ENCODE peak calls at places on chromosomes 16 and 17, in five cellular contexts. E is heart left ventricle, B is breast epithelium, D is pancreas, R is lung. Q is an unnamed sample.

GRCh38 chr17:18947866-18948265 is 4.1 kb upstream of the SLC5A10 start:
- DNase-seq in E (no peak), B (no peak), D (no peak), R (no peak), Q (no peak)

GRCh38 chr16:88316941-88317618 is 65.7 kb upstream of the ZNF469 start:
- DNase-seq in E (no peak), B (no peak), D (no peak), R (no peak), Q (no peak)

GRCh38 chr16:79758615-79759346 is 158.2 kb upstream of the MAF start:
- DNase-seq in E (no peak), B (no peak), D (no peak), R (no peak), Q (no peak)

GRCh38 chr17:42200702-42201101 is 6.4 kb upstream of the GHDC start:
- DNase-seq in E (peak; percentile 57), B (no peak), D (peak; percentile 79), R (no peak), Q (peak; percentile 65)

GRCh38 chr17:78358538-78359215 is 1.2 kb downstream of the SOCS3 start:
- DNase-seq in E (no peak), B (no peak), D (no peak), R (no peak), Q (no peak)

GRCh38 chr16:87327798-87328495 is 10.8 kb upstream of the C16orf95 start:
- DNase-seq in E (no peak), B (no peak), D (no peak), R (no peak), Q (no peak)

GRCh38 chr16:14321542-14321941 is 250.4 kb downstream of the MRTFB start:
- DNase-seq in E (peak; percentile 80), B (no peak), D (peak; percentile 94), R (no peak), Q (peak; percentile 82)

GRCh38 chr16:73052441-73053030 is 4.6 kb upstream of the ZFHX3 start:
- DNase-seq in E (no peak), B (no peak), D (no peak), R (no peak), Q (no peak)

GRCh38 chr16:57115504-57116182 is 23.3 kb downstream of the CPNE2 start:
- DNase-seq in E (peak; percentile 76), B (no peak), D (no peak), R (no peak), Q (peak; percentile 80)

GRCh38 chr17:55157165-55157564 is 107.6 kb upstream of the HLF start:
- DNase-seq in E (no peak), B (no peak), D (peak; percentile 3), R (no peak), Q (no peak)

GRCh38 chr17:81536299-81537290 is 8.4 kb downstream of the FSCN2 start:
- DNase-seq in E (no peak), B (no peak), D (peak; percentile 98), R (no peak), Q (no peak)

GRCh38 chr17:17751996-17752821 is 71.0 kb downstream of the RAI1 start:
- DNase-seq in E (peak; percentile 95), B (peak; percentile 98), D (peak; percentile 95), R (peak; percentile 95), Q (peak; percentile 95)

GRCh38 chr16:50255538-50255937 is 10.8 kb upstream of the ADCY7 start:
- DNase-seq in E (no peak), B (no peak), D (no peak), R (no peak), Q (no peak)

GRCh38 chr16:87056083-87056482 is 261.1 kb downstream of the C16orf95 start:
- DNase-seq in E (no peak), B (peak; percentile 9), D (no peak), R (no peak), Q (no peak)

GRCh38 chr17:57086069-57086930 is 1.3 kb downstream of the AKAP1 start:
- DNase-seq in E (peak; percentile 33), B (no peak), D (peak; percentile 25), R (no peak), Q (no peak)

GRCh38 chr17:81577278-81578000 is 25.3 kb upstream of the FAAP100 start:
- DNase-seq in E (no peak), B (no peak), D (no peak), R (peak; percentile 49), Q (no peak)

GRCh38 chr17:32626371-32626770 is 139.6 kb downstream of the CDK5R1 start:
- DNase-seq in E (no peak), B (no peak), D (no peak), R (no peak), Q (no peak)

GRCh38 chr17:31745964-31746650 is 112.9 kb downstream of the COPRS start:
- DNase-seq in E (no peak), B (no peak), D (no peak), R (no peak), Q (no peak)

GRCh38 chr17:35575759-35576158 is 2.6 kb downstream of the PEX12 start:
- DNase-seq in E (no peak), B (no peak), D (no peak), R (no peak), Q (no peak)

GRCh38 chr17:35578929-35579448 is 618 bp upstream of the PEX12 start:
- DNase-seq in E (no peak), B (no peak), D (no peak), R (no peak), Q (no peak)

GRCh38 chr17:35577826-35578194 is 561 bp downstream of the PEX12 start:
- DNase-seq in E (no peak), B (no peak), D (no peak), R (no peak), Q (no peak)

DNA sequence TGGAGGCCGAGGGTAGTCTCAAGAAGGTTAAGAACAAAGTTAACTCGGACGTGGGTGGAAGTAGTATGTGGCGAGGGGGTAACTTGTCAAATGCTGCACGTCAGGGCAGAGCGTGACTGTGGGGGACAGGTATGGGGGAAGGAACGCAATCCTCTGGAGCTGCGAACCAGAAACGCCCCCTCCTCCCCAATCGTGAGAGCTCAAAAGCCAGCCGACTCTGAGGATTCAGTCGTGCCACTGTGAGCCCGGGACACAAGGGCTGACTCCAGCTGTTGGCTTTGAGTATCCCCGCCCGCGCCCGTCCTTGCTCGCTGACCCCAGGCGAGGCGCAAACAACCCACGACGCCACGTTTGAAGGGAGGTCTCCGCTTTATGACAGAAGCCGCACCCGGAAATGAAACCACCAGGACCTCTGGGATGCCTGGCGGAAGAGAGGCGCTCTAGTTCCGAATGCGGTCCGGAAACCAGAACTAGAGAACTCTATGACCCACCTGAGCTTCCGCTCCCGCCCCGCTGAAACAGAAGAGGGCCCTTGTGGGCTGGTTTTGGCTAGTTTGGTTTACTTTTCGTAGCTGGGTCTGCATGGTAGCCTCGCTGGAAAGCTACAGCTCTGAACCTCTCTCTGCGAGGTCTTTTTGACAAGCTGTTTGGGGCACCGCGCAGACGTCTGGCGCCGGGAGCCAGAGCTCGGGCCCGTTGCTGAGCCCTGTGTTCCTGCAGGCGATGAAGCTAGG is at the start of gene PEX12:
- DNase-seq in E (peak; percentile 93), B (peak; percentile 73), D (peak; percentile 85), R (peak; percentile 91), Q (peak; percentile 84)
- TF ChIP-seq CTCF in E (no peak), B (no peak), D (no peak), R (no peak), Q (no peak)

GRCh38 chr17:2174471-2175293 is 119.8 kb downstream of the HIC1 start:
- DNase-seq in E (peak; percentile 69), B (no peak), D (peak; percentile 45), R (peak; percentile 55), Q (peak; percentile 79)

GRCh38 chr17:2177235-2177811 is 122.4 kb downstream of the HIC1 start:
- DNase-seq in E (no peak), B (no peak), D (no peak), R (no peak), Q (no peak)

GRCh38 chr17:2175294-2175628 is 120.4 kb downstream of the HIC1 start:
- DNase-seq in E (no peak), B (no peak), D (no peak), R (no peak), Q (no peak)

GRCh38 chr17:2178798-2179505 is 124.0 kb downstream of the HIC1 start:
- DNase-seq in E (peak; percentile 56), B (no peak), D (no peak), R (no peak), Q (peak; percentile 61)

DNA sequence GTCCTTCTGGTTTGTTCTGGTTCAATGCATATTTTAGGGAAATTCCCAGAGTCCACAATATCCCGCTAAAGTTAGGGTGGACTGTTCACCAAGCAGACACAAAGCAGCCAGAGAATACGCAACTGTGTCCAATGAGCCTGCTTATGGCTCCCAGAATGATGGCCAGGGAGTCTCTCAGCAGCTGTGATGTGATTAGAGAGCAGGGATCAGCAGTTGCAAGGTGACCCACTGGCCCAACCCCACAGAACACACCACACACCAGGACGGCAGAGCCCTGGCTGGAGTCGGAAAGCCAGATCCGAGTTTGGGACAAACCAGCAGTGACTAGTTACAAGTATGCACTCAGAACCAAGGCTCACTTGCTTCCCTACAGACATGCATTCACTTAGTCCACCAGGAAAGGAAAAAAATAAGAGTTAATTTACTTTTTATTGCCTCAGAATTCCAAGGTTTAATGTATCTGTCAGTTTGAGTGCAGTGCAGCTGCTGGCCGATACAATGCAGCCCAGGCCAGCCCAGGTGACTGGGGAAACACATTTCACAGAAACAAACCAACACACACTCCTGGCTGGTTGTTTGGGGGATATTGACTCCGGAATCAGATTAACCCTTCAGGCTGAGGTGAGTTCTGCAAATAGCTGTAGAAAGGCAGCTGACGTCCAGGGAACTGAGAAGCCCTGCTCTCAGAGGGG is 121.7 kb downstream of the HIC1 start:
- DNase-seq in E (no peak), B (no peak), D (no peak), R (no peak), Q (peak; percentile 56)
- H3K4me1 ChIP-seq in E (peaks cover 98% of the 10 kb centered on the region), B (peaks cover 55% of the 10 kb centered on the region), D (peaks cover 28% of the 10 kb centered on the region), R (peaks cover 52% of the 10 kb centered on the region), Q (peaks cover 91% of the 10 kb centered on the region)

GRCh38 chr17:9044796-9045470 is 23.6 kb downstream of the NTN1 start:
- DNase-seq in E (no peak), B (no peak), D (no peak), R (no peak), Q (no peak)
- H3K9me3 ChIP-seq in E (peaks cover 15% of the 10 kb centered on the region), B (no peaks in the 10 kb centered on the region), D (no peaks in the 10 kb centered on the region), R (peaks cover 4% of the 10 kb centered on the region), Q (peaks cover 26% of the 10 kb centered on the region)

DNA sequence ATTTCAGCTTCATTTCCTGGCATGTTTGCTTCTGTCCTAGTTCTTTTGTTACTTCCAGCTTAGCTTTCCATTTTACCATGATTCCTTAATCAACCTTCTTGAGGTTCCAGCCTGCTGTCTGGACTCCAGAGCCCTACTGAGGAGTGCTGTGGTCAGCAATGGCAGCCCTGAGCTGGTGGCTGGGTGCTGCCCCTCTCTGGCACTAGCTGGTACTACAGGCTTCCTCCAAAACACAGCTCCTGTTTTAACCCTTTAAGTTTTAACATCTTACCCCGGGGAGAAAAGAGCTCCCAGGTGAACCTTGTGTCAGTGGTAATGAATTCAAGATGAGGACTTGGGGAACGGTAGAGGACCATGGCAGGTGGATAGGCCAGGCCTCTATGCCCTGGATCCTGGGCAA is 395.5 kb downstream of the TMEM114 start:
- DNase-seq in E (no peak), B (no peak), D (no peak), R (no peak), Q (no peak)
- TF ChIP-seq CTCF in E (no peak), B (no peak), D (no peak), R (no peak), Q (peak; percentile 15)

DNA sequence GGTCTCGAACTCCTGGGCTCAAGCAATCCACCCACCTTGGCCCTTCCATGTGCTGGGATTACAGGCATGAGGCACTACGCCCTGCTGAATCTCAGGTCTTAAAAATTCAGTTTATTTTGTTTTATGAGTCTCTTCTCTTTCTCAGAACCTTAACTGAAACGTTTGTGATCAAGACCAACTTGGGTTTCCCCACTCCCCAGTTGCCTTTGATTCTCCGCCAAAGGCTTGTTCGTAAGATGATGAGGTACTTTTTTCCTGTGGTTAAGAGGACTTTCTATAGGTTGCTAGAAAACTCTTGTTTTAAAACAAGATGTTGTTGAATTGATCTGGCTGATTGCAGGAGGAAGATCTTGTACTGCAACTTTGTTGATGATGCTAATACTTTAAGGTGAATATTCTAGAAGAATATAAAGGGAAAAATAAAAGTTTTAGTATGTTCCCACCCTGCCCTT is 11.7 kb downstream of the ABCC1 start:
- DNase-seq in E (no peak), B (no peak), D (no peak), R (no peak), Q (no peak)
- H3K4me1 ChIP-seq in E (peaks cover 39% of the 10 kb centered on the region), B (no peaks in the 10 kb centered on the region), D (no peaks in the 10 kb centered on the region), R (peaks cover 21% of the 10 kb centered on the region), Q (peaks cover 12% of the 10 kb centered on the region)